ENCODE peak calls at places on chromosomes 2 and 18, in six cellular contexts. One of them, this sample, is unnamed.

GRCh38 chr2:227147023-227147422 is 17.0 kb downstream of the COL4A4 start:
- DNase-seq in central memory CD4-positive, alpha-beta T cell: no peak
- DNase-seq in neuronal stem cell: no peak
- DNase-seq in RPMI8226: no peak
- DNase-seq in posterior vena cava: no peak
- DNase-seq in GM19239: no peak
- DNase-seq in this sample: peak; percentile 38

GRCh38 chr18:10377956-10378355 is 76.5 kb upstream of the APCDD1 start:
- DNase-seq in central memory CD4-positive, alpha-beta T cell: no peak
- DNase-seq in neuronal stem cell: no peak
- DNase-seq in RPMI8226: no peak
- DNase-seq in posterior vena cava: no peak
- DNase-seq in GM19239: no peak
- DNase-seq in this sample: no peak

GRCh38 chr18:33540392-33540791 is 37.6 kb upstream of the ASXL3 start:
- DNase-seq in central memory CD4-positive, alpha-beta T cell: no peak
- DNase-seq in neuronal stem cell: no peak
- DNase-seq in RPMI8226: no peak
- DNase-seq in posterior vena cava: no peak
- DNase-seq in GM19239: no peak
- DNase-seq in this sample: no peak

GRCh38 chr2:16201876-16202642 is 261.7 kb downstream of the MYCN start:
- DNase-seq in central memory CD4-positive, alpha-beta T cell: no peak
- DNase-seq in neuronal stem cell: no peak
- DNase-seq in RPMI8226: no peak
- DNase-seq in posterior vena cava: no peak
- DNase-seq in GM19239: no peak
- DNase-seq in this sample: no peak

GRCh38 chr2:146661494-146662096 is 1183.2 kb upstream of the ACVR2A start:
- DNase-seq in central memory CD4-positive, alpha-beta T cell: no peak
- DNase-seq in neuronal stem cell: peak; percentile 37
- DNase-seq in RPMI8226: no peak
- DNase-seq in posterior vena cava: no peak
- DNase-seq in GM19239: no peak
- DNase-seq in this sample: peak; percentile 16

GRCh38 chr2:96225016-96225533 is 16.4 kb upstream of the STARD7 start:
- DNase-seq in central memory CD4-positive, alpha-beta T cell: no peak
- DNase-seq in neuronal stem cell: no peak
- DNase-seq in RPMI8226: peak; percentile 89
- DNase-seq in posterior vena cava: no peak
- DNase-seq in GM19239: peak; percentile 25
- DNase-seq in this sample: no peak

GRCh38 chr2:55966431-55967118 is 43.0 kb upstream of the EFEMP1 start:
- DNase-seq in central memory CD4-positive, alpha-beta T cell: no peak
- DNase-seq in neuronal stem cell: no peak
- DNase-seq in RPMI8226: no peak
- DNase-seq in posterior vena cava: peak; percentile 87
- DNase-seq in GM19239: no peak
- DNase-seq in this sample: no peak

GRCh38 chr2:168552450-168552856 is 96.4 kb downstream of the CERS6 start:
- DNase-seq in central memory CD4-positive, alpha-beta T cell: no peak
- DNase-seq in neuronal stem cell: peak; percentile 23
- DNase-seq in RPMI8226: peak; percentile 74
- DNase-seq in posterior vena cava: no peak
- DNase-seq in GM19239: peak; percentile 29
- DNase-seq in this sample: no peak

GRCh38 chr2:8862230-8862629 is 24.8 kb upstream of the KIDINS220 start:
- DNase-seq in central memory CD4-positive, alpha-beta T cell: no peak
- DNase-seq in neuronal stem cell: no peak
- DNase-seq in RPMI8226: no peak
- DNase-seq in posterior vena cava: no peak
- DNase-seq in GM19239: no peak
- DNase-seq in this sample: no peak

GRCh38 chr2:29000481-29000880 is 19.4 kb downstream of the TOGARAM2 start:
- DNase-seq in central memory CD4-positive, alpha-beta T cell: peak; percentile 63
- DNase-seq in neuronal stem cell: no peak
- DNase-seq in RPMI8226: peak; percentile 75
- DNase-seq in posterior vena cava: peak; percentile 91
- DNase-seq in GM19239: peak; percentile 70
- DNase-seq in this sample: no peak

GRCh38 chr18:65523461-65523860 is 227.4 kb upstream of the CDH7 start:
- DNase-seq in central memory CD4-positive, alpha-beta T cell: no peak
- DNase-seq in neuronal stem cell: no peak
- DNase-seq in RPMI8226: no peak
- DNase-seq in posterior vena cava: no peak
- DNase-seq in GM19239: no peak
- DNase-seq in this sample: no peak

GRCh38 chr18:12012697-12013096 is 31.4 kb downstream of the IMPA2 start:
- DNase-seq in central memory CD4-positive, alpha-beta T cell: no peak
- DNase-seq in neuronal stem cell: no peak
- DNase-seq in RPMI8226: no peak
- DNase-seq in posterior vena cava: peak; percentile 5
- DNase-seq in GM19239: no peak
- DNase-seq in this sample: no peak

GRCh38 chr2:82481207-82481606 is 1977.9 kb downstream of the SUCLG1 start:
- DNase-seq in central memory CD4-positive, alpha-beta T cell: no peak
- DNase-seq in neuronal stem cell: no peak
- DNase-seq in RPMI8226: no peak
- DNase-seq in posterior vena cava: no peak
- DNase-seq in GM19239: no peak
- DNase-seq in this sample: no peak

GRCh38 chr2:119723784-119724467 is 35.8 kb upstream of the PTPN4 start:
- DNase-seq in central memory CD4-positive, alpha-beta T cell: no peak
- DNase-seq in neuronal stem cell: no peak
- DNase-seq in RPMI8226: no peak
- DNase-seq in posterior vena cava: peak; percentile 0
- DNase-seq in GM19239: no peak
- DNase-seq in this sample: no peak

GRCh38 chr2:95058989-95059601 is 33.6 kb downstream of the MAL start:
- DNase-seq in central memory CD4-positive, alpha-beta T cell: no peak
- DNase-seq in neuronal stem cell: no peak
- DNase-seq in RPMI8226: no peak
- DNase-seq in posterior vena cava: peak; percentile 67
- DNase-seq in GM19239: no peak
- DNase-seq in this sample: no peak

GRCh38 chr2:108588070-108588668 is 53.9 kb downstream of the LIMS1 start:
- DNase-seq in central memory CD4-positive, alpha-beta T cell: no peak
- DNase-seq in neuronal stem cell: no peak
- DNase-seq in RPMI8226: no peak
- DNase-seq in posterior vena cava: no peak
- DNase-seq in GM19239: no peak
- DNase-seq in this sample: no peak

GRCh38 chr2:153532160-153532559 is 53.6 kb upstream of the RPRM start:
- DNase-seq in central memory CD4-positive, alpha-beta T cell: no peak
- DNase-seq in neuronal stem cell: no peak
- DNase-seq in RPMI8226: no peak
- DNase-seq in posterior vena cava: no peak
- DNase-seq in GM19239: no peak
- DNase-seq in this sample: no peak

GRCh38 chr2:106120432-106120831 is 73.7 kb downstream of the UXS1 start:
- DNase-seq in central memory CD4-positive, alpha-beta T cell: no peak
- DNase-seq in neuronal stem cell: no peak
- DNase-seq in RPMI8226: no peak
- DNase-seq in posterior vena cava: no peak
- DNase-seq in GM19239: no peak
- DNase-seq in this sample: no peak

GRCh38 chr2:222315443-222316121 is 16.8 kb upstream of the PAX3 start:
- DNase-seq in central memory CD4-positive, alpha-beta T cell: no peak
- DNase-seq in neuronal stem cell: no peak
- DNase-seq in RPMI8226: no peak
- DNase-seq in posterior vena cava: no peak
- DNase-seq in GM19239: no peak
- DNase-seq in this sample: no peak

GRCh38 chr18:75183524-75183923 is 25.4 kb downstream of the PTGR3 start:
- DNase-seq in central memory CD4-positive, alpha-beta T cell: no peak
- DNase-seq in neuronal stem cell: no peak
- DNase-seq in RPMI8226: no peak
- DNase-seq in posterior vena cava: no peak
- DNase-seq in GM19239: no peak
- DNase-seq in this sample: no peak

GRCh38 chr2:9145109-9145751 is 61.4 kb upstream of the ASAP2 start:
- DNase-seq in central memory CD4-positive, alpha-beta T cell: no peak
- DNase-seq in neuronal stem cell: no peak
- DNase-seq in RPMI8226: no peak
- DNase-seq in posterior vena cava: peak; percentile 81
- DNase-seq in GM19239: no peak
- DNase-seq in this sample: peak; percentile 36

GRCh38 chr2:47083886-47084682 is 71.0 kb downstream of the STPG4 start:
- DNase-seq in central memory CD4-positive, alpha-beta T cell: no peak
- DNase-seq in neuronal stem cell: no peak
- DNase-seq in RPMI8226: no peak
- DNase-seq in posterior vena cava: peak; percentile 81
- DNase-seq in GM19239: no peak
- DNase-seq in this sample: no peak

GRCh38 chr2:233816334-233816733 is 38.0 kb downstream of the HJURP start:
- DNase-seq in central memory CD4-positive, alpha-beta T cell: no peak
- DNase-seq in neuronal stem cell: no peak
- DNase-seq in RPMI8226: no peak
- DNase-seq in posterior vena cava: peak; percentile 16
- DNase-seq in GM19239: no peak
- DNase-seq in this sample: no peak